ENCODE peak calls at places on chromosomes 13 and 19, in six cellular contexts. One of them, this sample, is unnamed.
A peak's percentile ranks its signal among the peaks of the same experiment; 100 is the strongest.

GRCh38 chr19:4744451-4745170 is 21.0 kb upstream of the DPP9 start:
- DNase-seq in NCI-H345: no peak
- DNase-seq in hippocampal formation: no peak
- DNase-seq in NCI-H1694 treated with DMSO at 0.1 percent for 48 hours: no peak
- DNase-seq in ureter: no peak
- DNase-seq in mesothelial cell of epicardium: no peak
- DNase-seq in this sample: no peak

GRCh38 chr19:19230999-19231398 is 19.2 kb downstream of the NCAN start:
- DNase-seq in NCI-H345: no peak
- DNase-seq in hippocampal formation: no peak
- DNase-seq in NCI-H1694 treated with DMSO at 0.1 percent for 48 hours: no peak
- DNase-seq in ureter: no peak
- DNase-seq in mesothelial cell of epicardium: no peak
- DNase-seq in this sample: no peak

GRCh38 chr19:51978882-51979281 is 7.8 kb downstream of the ZNF350 start:
- DNase-seq in NCI-H345: no peak
- DNase-seq in hippocampal formation: no peak
- DNase-seq in NCI-H1694 treated with DMSO at 0.1 percent for 48 hours: no peak
- DNase-seq in ureter: no peak
- DNase-seq in mesothelial cell of epicardium: no peak
- DNase-seq in this sample: no peak

GRCh38 chr13:73060251-73061160 is 1.7 kb downstream of the KLF5 start:
- DNase-seq in NCI-H345: peak; percentile 38
- DNase-seq in hippocampal formation: no peak
- DNase-seq in NCI-H1694 treated with DMSO at 0.1 percent for 48 hours: no peak
- DNase-seq in ureter: no peak
- DNase-seq in mesothelial cell of epicardium: no peak
- DNase-seq in this sample: peak; percentile 2

GRCh38 chr19:7868671-7869452 is 5.3 kb downstream of the PRR36 start:
- DNase-seq in NCI-H345: no peak
- DNase-seq in hippocampal formation: peak; percentile 53
- DNase-seq in NCI-H1694 treated with DMSO at 0.1 percent for 48 hours: no peak
- DNase-seq in ureter: peak; percentile 66
- DNase-seq in mesothelial cell of epicardium: peak; percentile 91
- DNase-seq in this sample: no peak

GRCh38 chr19:12603714-12604113 is 6.9 kb downstream of the ZNF490 start:
- DNase-seq in NCI-H345: no peak
- DNase-seq in hippocampal formation: no peak
- DNase-seq in NCI-H1694 treated with DMSO at 0.1 percent for 48 hours: no peak
- DNase-seq in ureter: no peak
- DNase-seq in mesothelial cell of epicardium: no peak
- DNase-seq in this sample: no peak

GRCh38 chr13:90445179-90445578 is 902.3 kb upstream of the MIR17HG start:
- DNase-seq in NCI-H345: no peak
- DNase-seq in hippocampal formation: no peak
- DNase-seq in NCI-H1694 treated with DMSO at 0.1 percent for 48 hours: no peak
- DNase-seq in ureter: no peak
- DNase-seq in mesothelial cell of epicardium: no peak
- DNase-seq in this sample: no peak

GRCh38 chr19:19750842-19751790 is 18.2 kb upstream of the ZNF14 start:
- DNase-seq in NCI-H345: no peak
- DNase-seq in hippocampal formation: no peak
- DNase-seq in NCI-H1694 treated with DMSO at 0.1 percent for 48 hours: no peak
- DNase-seq in ureter: no peak
- DNase-seq in mesothelial cell of epicardium: no peak
- DNase-seq in this sample: no peak

GRCh38 chr13:40191186-40191980 is 475.1 kb downstream of the FOXO1 start:
- DNase-seq in NCI-H345: no peak
- DNase-seq in hippocampal formation: peak; percentile 17
- DNase-seq in NCI-H1694 treated with DMSO at 0.1 percent for 48 hours: no peak
- DNase-seq in ureter: no peak
- DNase-seq in mesothelial cell of epicardium: no peak
- DNase-seq in this sample: no peak

GRCh38 chr19:39413269-39413902 is 917 bp downstream of the PLEKHG2 start:
- DNase-seq in NCI-H345: peak; percentile 82
- DNase-seq in hippocampal formation: no peak
- DNase-seq in NCI-H1694 treated with DMSO at 0.1 percent for 48 hours: peak; percentile 44
- DNase-seq in ureter: peak; percentile 75
- DNase-seq in mesothelial cell of epicardium: peak; percentile 73
- DNase-seq in this sample: no peak

GRCh38 chr13:28355822-28356371 is 139.0 kb downstream of the FLT1 start:
- DNase-seq in NCI-H345: no peak
- DNase-seq in hippocampal formation: no peak
- DNase-seq in NCI-H1694 treated with DMSO at 0.1 percent for 48 hours: no peak
- DNase-seq in ureter: no peak
- DNase-seq in mesothelial cell of epicardium: no peak
- DNase-seq in this sample: no peak

GRCh38 chr13:77319536-77319935 is 7.4 kb downstream of the MYCBP2 start:
- DNase-seq in NCI-H345: no peak
- DNase-seq in hippocampal formation: no peak
- DNase-seq in NCI-H1694 treated with DMSO at 0.1 percent for 48 hours: no peak
- DNase-seq in ureter: no peak
- DNase-seq in mesothelial cell of epicardium: no peak
- DNase-seq in this sample: no peak

GRCh38 chr13:27309967-27310598 is 39.5 kb downstream of the RASL11A start:
- DNase-seq in NCI-H345: no peak
- DNase-seq in hippocampal formation: no peak
- DNase-seq in NCI-H1694 treated with DMSO at 0.1 percent for 48 hours: no peak
- DNase-seq in ureter: no peak
- DNase-seq in mesothelial cell of epicardium: no peak
- DNase-seq in this sample: no peak

GRCh38 chr13:76861859-76862258 is 24.3 kb downstream of the KCTD12 start:
- DNase-seq in NCI-H345: no peak
- DNase-seq in hippocampal formation: no peak
- DNase-seq in NCI-H1694 treated with DMSO at 0.1 percent for 48 hours: no peak
- DNase-seq in ureter: no peak
- DNase-seq in mesothelial cell of epicardium: no peak
- DNase-seq in this sample: no peak

GRCh38 chr19:30877591-30878230 is 471.5 kb downstream of the TSHZ3 start:
- DNase-seq in NCI-H345: no peak
- DNase-seq in hippocampal formation: no peak
- DNase-seq in NCI-H1694 treated with DMSO at 0.1 percent for 48 hours: no peak
- DNase-seq in ureter: no peak
- DNase-seq in mesothelial cell of epicardium: no peak
- DNase-seq in this sample: no peak

GRCh38 chr19:33055718-33056117 is 9.0 kb downstream of the RHPN2 start:
- DNase-seq in NCI-H345: no peak
- DNase-seq in hippocampal formation: no peak
- DNase-seq in NCI-H1694 treated with DMSO at 0.1 percent for 48 hours: no peak
- DNase-seq in ureter: no peak
- DNase-seq in mesothelial cell of epicardium: no peak
- DNase-seq in this sample: no peak

GRCh38 chr13:39484506-39485313 is 118.3 kb downstream of the LHFPL6 start:
- DNase-seq in NCI-H345: no peak
- DNase-seq in hippocampal formation: no peak
- DNase-seq in NCI-H1694 treated with DMSO at 0.1 percent for 48 hours: no peak
- DNase-seq in ureter: no peak
- DNase-seq in mesothelial cell of epicardium: no peak
- DNase-seq in this sample: no peak

This sample was measured in DMS 273 treated with DMSO at 0.1 percent for 48 hours.